ENCODE peak calls at places on chromosome 7, in ten cellular contexts. N, H, P, W, D, J, V, B, Y and S are unnamed samples.

GRCh38 chr7:31850601-31851000 is 163.6 kb downstream of the PPP1R17 start:
- DNase-seq in N (no peak), H (no peak), P (no peak), W (no peak), D (no peak), J (no peak), V (no peak), B (no peak), Y (peak; percentile 9), S (no peak)

GRCh38 chr7:134954197-134955082 is 31.9 kb upstream of the AGBL3 start:
- DNase-seq in N (peak; percentile 42), H (no peak), P (no peak), W (no peak), D (no peak), J (peak; percentile 35), V (peak; percentile 65), B (peak; percentile 69), Y (peak; percentile 54), S (no peak)

GRCh38 chr7:121576148-121576921 is 180.2 kb upstream of the FAM3C start:
- DNase-seq in N (no peak), H (no peak), P (no peak), W (no peak), D (no peak), J (no peak), V (no peak), B (no peak), Y (no peak), S (no peak)

GRCh38 chr7:99275496-99275895 is 2.9 kb downstream of the MYH16 start:
- DNase-seq in N (no peak), H (no peak), P (no peak), W (no peak), D (no peak), J (no peak), V (no peak), B (no peak), Y (no peak), S (no peak)

GRCh38 chr7:119802147-119802546 is 470.8 kb upstream of the KCND2 start:
- DNase-seq in N (no peak), H (no peak), P (no peak), W (no peak), D (peak; percentile 2), J (no peak), V (no peak), B (no peak), Y (no peak), S (no peak)

GRCh38 chr7:149285581-149285975 is 23.6 kb downstream of the ZNF783 start:
- DNase-seq in N (peak; percentile 16), H (no peak), P (no peak), W (no peak), D (peak; percentile 19), J (no peak), V (peak; percentile 49), B (peak; percentile 27), Y (peak; percentile 11), S (no peak)

GRCh38 chr7:134469622-134470021 is 10.7 kb upstream of the AKR1B1 start:
- DNase-seq in N (no peak), H (no peak), P (no peak), W (no peak), D (no peak), J (no peak), V (no peak), B (no peak), Y (no peak), S (no peak)

GRCh38 chr7:55111007-55111406 is 92.2 kb downstream of the EGFR start:
- DNase-seq in N (peak; percentile 92), H (no peak), P (no peak), W (no peak), D (peak; percentile 92), J (no peak), V (no peak), B (peak; percentile 70), Y (peak; percentile 80), S (no peak)

GRCh38 chr7:64102656-64103400 is 57.6 kb downstream of the ZNF727 start:
- DNase-seq in N (no peak), H (no peak), P (no peak), W (no peak), D (no peak), J (no peak), V (no peak), B (no peak), Y (no peak), S (peak; percentile 50)

GRCh38 chr7:139860090-139860773 is 31.2 kb downstream of the TBXAS1 start:
- DNase-seq in N (no peak), H (no peak), P (no peak), W (peak; percentile 62), D (no peak), J (no peak), V (no peak), B (no peak), Y (no peak), S (peak; percentile 91)

GRCh38 chr7:1912472-1913289 is 242.6 kb downstream of the ELFN1 start:
- DNase-seq in N (peak; percentile 82), H (no peak), P (no peak), W (no peak), D (peak; percentile 91), J (no peak), V (no peak), B (peak; percentile 83), Y (peak; percentile 92), S (no peak)
- TF ChIP-seq CTCF in N (peak; percentile 34), H (no peak), P (no peak), W (no peak), D (peak; percentile 35), J (no peak), V (no peak), B (peak; percentile 41), Y (peak; percentile 49), S (no peak)

GRCh38 chr7:100827330-100828226 is at the start of gene EPHB4:
- DNase-seq in N (peak; percentile 82), H (peak; percentile 90), P (peak; percentile 82), W (peak; percentile 80), D (peak; percentile 80), J (peak; percentile 89), V (peak; percentile 98), B (peak; percentile 74), Y (peak; percentile 86), S (peak; percentile 87)
- TF ChIP-seq CTCF in N (peak; percentile 62), H (no peak), P (peak; percentile 57), W (no peak), D (peak; percentile 35), J (peak; percentile 77), V (peak; percentile 59), B (peak; percentile 47), Y (peak; percentile 52), S (no peak)

GRCh38 chr7:141956084-141956483 is 9.3 kb upstream of the CLEC5A start:
- DNase-seq in N (no peak), H (no peak), P (no peak), W (no peak), D (no peak), J (no peak), V (no peak), B (peak; percentile 33), Y (no peak), S (no peak)

GRCh38 chr7:141954334-141954733 is 7.6 kb upstream of the CLEC5A start:
- DNase-seq in N (no peak), H (no peak), P (no peak), W (no peak), D (no peak), J (no peak), V (peak; percentile 52), B (no peak), Y (no peak), S (no peak)

GRCh38 chr7:141946874-141947273 is at the start of gene CLEC5A:
- DNase-seq in N (no peak), H (no peak), P (no peak), W (no peak), D (no peak), J (no peak), V (no peak), B (no peak), Y (no peak), S (no peak)

GRCh38 chr7:141949068-141949467 is 2.3 kb upstream of the CLEC5A start:
- DNase-seq in N (no peak), H (no peak), P (no peak), W (no peak), D (no peak), J (no peak), V (no peak), B (no peak), Y (no peak), S (no peak)

GRCh38 chr7:141950796-141951195 is 4.0 kb upstream of the CLEC5A start:
- DNase-seq in N (no peak), H (no peak), P (no peak), W (no peak), D (no peak), J (no peak), V (no peak), B (no peak), Y (no peak), S (no peak)
- TF ChIP-seq CTCF in N (no peak), H (no peak), P (no peak), W (no peak), D (no peak), J (no peak), V (no peak), B (no peak), Y (no peak), S (no peak)

GRCh38 chr7:26658080-26658697 is 206.2 kb downstream of the SKAP2 start:
- DNase-seq in N (no peak), H (no peak), P (peak; percentile 5), W (no peak), D (no peak), J (no peak), V (peak; percentile 67), B (no peak), Y (no peak), S (no peak)

GRCh38 chr7:26658698-26659084 is 205.7 kb downstream of the SKAP2 start:
- DNase-seq in N (no peak), H (no peak), P (no peak), W (no peak), D (no peak), J (no peak), V (peak; percentile 17), B (no peak), Y (no peak), S (no peak)

GRCh38 chr7:26655761-26656160 is 208.6 kb downstream of the SKAP2 start:
- DNase-seq in N (no peak), H (no peak), P (no peak), W (no peak), D (no peak), J (no peak), V (no peak), B (no peak), Y (no peak), S (no peak)

GRCh38 chr7:26656735-26657134 is 207.7 kb downstream of the SKAP2 start:
- DNase-seq in N (no peak), H (no peak), P (no peak), W (no peak), D (no peak), J (no peak), V (no peak), B (no peak), Y (no peak), S (no peak)

DNA sequence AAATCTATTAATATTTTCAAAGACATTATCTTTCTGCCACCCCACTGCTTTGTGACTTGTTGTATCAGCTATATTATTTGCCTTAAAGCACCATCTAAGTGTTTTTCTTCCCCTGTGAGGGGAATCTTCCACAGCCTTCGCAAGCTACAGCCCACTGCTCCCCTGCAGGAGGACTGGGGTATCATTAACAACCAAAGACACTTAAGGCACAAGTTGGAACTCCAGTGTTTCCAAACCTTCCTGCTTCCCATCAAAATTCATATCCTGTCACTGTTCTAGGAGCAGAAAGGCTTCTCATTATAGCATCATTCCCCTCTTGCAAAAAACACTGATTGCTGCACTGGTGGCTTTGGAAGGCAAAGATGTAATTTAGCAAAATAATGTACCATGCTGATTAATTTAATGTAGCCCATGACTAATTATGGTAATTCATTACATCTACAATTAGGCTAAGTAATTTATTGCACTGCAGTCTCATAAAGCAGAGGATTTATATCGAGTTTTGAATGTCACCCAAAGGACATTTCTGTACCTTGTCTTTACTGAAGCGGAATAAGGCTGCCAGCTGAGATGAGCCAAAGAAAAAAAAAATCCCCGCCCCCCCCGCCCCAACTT is 207.1 kb downstream of the SKAP2 start:
- DNase-seq in N (no peak), H (no peak), P (no peak), W (no peak), D (no peak), J (no peak), V (peak; percentile 36), B (no peak), Y (no peak), S (no peak)
- TF ChIP-seq CTCF in N (no peak), H (no peak), P (peak; percentile 40), W (no peak), D (no peak), J (no peak), V (no peak), B (no peak), Y (no peak), S (no peak)